ENCODE peak calls at places on chromosomes 2 and 18, in seven cellular contexts. O is transverse colon, J is GM23248, L is pancreas, Z is SJSA1, G is foreskin fibroblast, Y is Karpas-422. M is an unnamed sample.

GRCh38 chr2:195434346-195434745 is 222.7 kb upstream of the SLC39A10 start:
- DNase-seq in Z (no peak), J (no peak), Y (no peak), O (no peak), G (no peak), L (no peak), M (no peak)

GRCh38 chr18:63552581-63552980 is 10.4 kb downstream of the SERPINB12 start:
- DNase-seq in G (no peak), J (no peak), Y (no peak), Z (no peak), L (no peak), O (no peak), M (no peak)

GRCh38 chr2:38728694-38729093 is 22.5 kb downstream of the SRSF7 start:
- DNase-seq in G (no peak), O (no peak), Y (no peak), L (no peak), Z (no peak), J (no peak), M (no peak)

GRCh38 chr18:58993260-58993659 is 128.6 kb downstream of the ZNF532 start:
- DNase-seq in G (peak; percentile 88), O (no peak), Z (peak; percentile 69), L (no peak), Y (no peak), J (peak; percentile 93), M (no peak)

GRCh38 chr18:9720327-9720726 is 12.2 kb downstream of the RAB31 start:
- DNase-seq in O (no peak), L (no peak), J (no peak), Z (no peak), Y (no peak), G (no peak), M (no peak)

GRCh38 chr2:159456500-159457426 is 159.6 kb downstream of the BAZ2B start:
- DNase-seq in L (no peak), Y (no peak), G (no peak), Z (no peak), O (no peak), J (no peak), M (no peak)

GRCh38 chr2:41924024-41924423 is 123.8 kb upstream of the PKDCC start:
- DNase-seq in L (no peak), O (no peak), G (no peak), Z (no peak), J (no peak), Y (no peak), M (no peak)

GRCh38 chr18:27491772-27492171 is 306.7 kb upstream of the CHST9 start:
- DNase-seq in G (no peak), J (no peak), O (no peak), Y (no peak), Z (no peak), L (no peak), M (no peak)

GRCh38 chr2:203808041-203808750 is 59.4 kb upstream of the CTLA4 start:
- DNase-seq in G (peak; percentile 97), O (no peak), Z (peak; percentile 78), L (no peak), Y (no peak), J (peak; percentile 96), M (peak; percentile 90)

GRCh38 chr2:237128026-237128703 is 42.5 kb downstream of the COPS8 start:
- DNase-seq in G (peak; percentile 99), O (peak; percentile 79), L (peak; percentile 56), Y (no peak), J (peak; percentile 99), Z (peak; percentile 96), M (peak; percentile 98)

GRCh38 chr2:97748397-97748796 is 35.0 kb downstream of the ZAP70 start:
- DNase-seq in G (peak; percentile 40), Z (no peak), O (peak; percentile 37), Y (peak; percentile 85), J (peak; percentile 20), L (no peak), M (no peak)

GRCh38 chr2:194166818-194167217 is 1490.2 kb upstream of the SLC39A10 start:
- DNase-seq in G (peak; percentile 3), J (peak; percentile 62), O (no peak), Z (no peak), L (peak; percentile 13), Y (peak; percentile 66), M (peak; percentile 2)

GRCh38 chr2:18750662-18751554 is 161.5 kb upstream of the NT5C1B start:
- DNase-seq in L (no peak), Z (no peak), J (peak; percentile 71), G (peak; percentile 70), O (no peak), Y (no peak), M (no peak)

GRCh38 chr2:235554936-235555335 is 61.1 kb downstream of the AGAP1 start:
- DNase-seq in O (no peak), G (no peak), L (no peak), J (no peak), Y (no peak), Z (no peak), M (no peak)

GRCh38 chr2:132374551-132374950 is 42.1 kb upstream of the GPR39 start:
- DNase-seq in O (no peak), G (peak; percentile 44), J (peak; percentile 52), L (no peak), Y (no peak), Z (peak; percentile 2), M (no peak)

GRCh38 chr2:19021100-19021476 is 337.3 kb downstream of the OSR1 start:
- DNase-seq in L (no peak), O (no peak), Z (peak; percentile 83), G (peak; percentile 95), J (peak; percentile 93), Y (no peak), M (peak; percentile 25)

GRCh38 chr2:25251032-25251460 is 82.7 kb upstream of the POMC start:
- DNase-seq in Y (no peak), O (no peak), J (no peak), Z (no peak), L (no peak), G (no peak), M (no peak)

GRCh38 chr18:47997338-47997780 is 66.9 kb upstream of the SMAD2 start:
- DNase-seq in J (no peak), O (no peak), L (no peak), G (peak; percentile 7), Z (no peak), Y (peak; percentile 88), M (peak; percentile 76)

DNA sequence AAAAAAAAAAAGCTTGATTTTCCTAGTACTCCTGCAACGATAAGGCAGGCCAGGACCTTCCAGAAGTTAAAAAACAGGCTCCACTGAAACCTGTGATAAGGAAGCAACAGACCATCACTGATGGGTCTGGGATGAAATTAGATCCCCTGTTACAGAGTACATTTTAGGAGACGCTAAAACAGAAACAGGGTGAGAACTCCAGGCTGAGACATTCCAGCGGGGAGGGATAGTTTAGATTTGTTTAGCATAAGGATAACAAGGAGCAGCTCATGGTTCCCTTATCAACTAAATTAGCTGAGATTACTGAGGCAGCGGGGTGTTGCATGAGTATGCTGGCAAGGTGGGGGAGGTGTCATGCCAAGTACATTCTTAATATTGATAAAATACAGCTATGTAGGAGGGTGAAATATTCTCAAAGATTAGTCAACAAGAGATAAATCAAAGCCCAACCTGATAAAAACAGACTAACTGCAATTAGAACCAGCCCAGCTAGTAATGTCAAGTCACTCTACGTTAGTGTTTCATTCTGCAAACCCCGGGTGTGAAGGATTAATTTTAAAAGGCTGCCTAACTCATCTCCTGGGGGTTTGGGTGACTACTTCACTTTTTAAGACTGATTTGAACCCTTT is 75.0 kb upstream of the BZW1 start:
- DNase-seq in Z (no peak), O (no peak), L (no peak), Y (no peak), J (no peak), G (no peak), M (no peak)
- H3K4me3 ChIP-seq in Z (no peak overlapping the region), O (no peak overlapping the region), L (no peak overlapping the region), Y (no peak overlapping the region), J (no peak overlapping the region), G (no peak overlapping the region), M (no peak overlapping the region)

GRCh38 chr2:197706839-197707207 is 1.7 kb downstream of the MARS2 start:
- DNase-seq in Y (no peak), O (no peak), G (peak; percentile 21), J (no peak), Z (no peak), L (no peak), M (no peak)

GRCh38 chr2:197708331-197708730 is 3.2 kb downstream of the MARS2 start:
- DNase-seq in Z (no peak), Y (peak; percentile 15), G (peak; percentile 78), O (no peak), J (peak; percentile 88), L (no peak), M (no peak)

GRCh38 chr2:197705912-197706838 is 1.0 kb downstream of the MARS2 start:
- DNase-seq in O (peak; percentile 45), J (peak; percentile 59), L (no peak), Y (peak; percentile 84), Z (no peak), G (peak; percentile 61), M (no peak)

GRCh38 chr2:197705143-197705911 is at the start of gene MARS2:
- DNase-seq in Y (peak; percentile 97), Z (peak; percentile 81), J (peak; percentile 98), G (peak; percentile 98), L (peak; percentile 95), O (peak; percentile 95), M (peak; percentile 55)

DNA sequence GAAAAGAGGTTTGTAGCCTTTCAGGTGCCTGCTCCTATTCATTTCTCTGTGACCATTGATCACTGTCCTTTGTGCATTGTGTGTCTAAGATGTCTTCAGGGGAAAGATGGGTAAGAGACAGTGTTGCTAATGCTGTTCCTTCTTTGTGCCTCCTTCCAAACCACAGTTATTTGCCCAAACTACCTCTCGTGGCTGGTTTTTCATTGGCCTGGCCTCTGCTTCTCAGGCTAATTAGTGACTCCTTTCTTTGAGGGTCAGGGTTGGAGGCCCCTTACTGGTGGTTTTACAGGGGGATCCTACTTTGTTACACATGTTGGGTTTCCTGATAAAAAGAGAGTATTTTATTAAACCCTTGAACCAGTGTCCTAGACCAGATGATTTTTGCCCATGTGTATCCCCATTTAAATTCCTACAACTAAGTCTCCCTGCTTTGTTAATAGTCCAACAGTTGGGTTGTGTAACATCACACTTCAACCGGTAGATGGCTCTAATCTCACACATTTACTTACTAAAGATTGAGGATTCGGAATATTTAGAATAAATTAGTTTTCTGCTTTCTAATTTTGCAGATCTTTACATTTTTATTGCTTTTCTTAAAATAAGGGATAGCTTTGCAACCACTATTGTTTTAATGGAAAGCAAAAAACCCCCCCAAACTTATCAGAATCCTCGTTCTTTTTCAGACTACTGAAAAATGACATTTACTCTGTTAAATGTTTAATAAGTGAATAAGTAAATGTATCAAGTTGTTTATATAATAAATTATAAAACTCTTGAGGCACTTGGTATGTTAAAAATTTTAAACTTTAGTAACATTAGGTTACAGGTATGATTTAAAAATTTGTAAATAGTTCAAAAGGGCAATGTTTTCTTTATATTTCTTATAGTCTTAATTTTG is 2.4 kb downstream of the MARS2 start:
- DNase-seq in Z (peak; percentile 25), G (peak; percentile 76), J (peak; percentile 80), Y (peak; percentile 77), L (no peak), O (no peak), M (no peak)
- H3K4me3 ChIP-seq in Z (peak overlapping the region; percentile 82), G (peak overlapping the region; percentile 85), J (peak overlapping the region; percentile 96), Y (peak overlapping the region; percentile 90), L (peak overlapping the region; percentile 85), O (no peak overlapping the region), M (peak overlapping the region; percentile 88)

GRCh38 chr2:115606350-115606749 is 1163.9 kb downstream of the DPP10 start:
- DNase-seq in Z (no peak), O (no peak), L (no peak), G (no peak), Y (no peak), J (no peak), M (no peak)

GRCh38 chr2:115603285-115603684 is 1160.8 kb downstream of the DPP10 start:
- DNase-seq in O (no peak), G (no peak), L (no peak), Z (no peak), Y (no peak), J (no peak), M (no peak)
- H3K4me3 ChIP-seq in O (no peak overlapping the region), G (no peak overlapping the region), L (no peak overlapping the region), Z (no peak overlapping the region), Y (no peak overlapping the region), J (no peak overlapping the region), M (no peak overlapping the region)

GRCh38 chr18:13374468-13375301 is 156.1 kb downstream of the LDLRAD4 start:
- DNase-seq in Y (no peak), G (no peak), O (no peak), Z (no peak), L (no peak), J (no peak), M (no peak)
- H3K4me3 ChIP-seq in Y (no peak overlapping the region), G (no peak overlapping the region), O (no peak overlapping the region), Z (no peak overlapping the region), L (no peak overlapping the region), J (no peak overlapping the region), M (no peak overlapping the region)